ENCODE peak calls at places on chromosome 1, in seven cellular contexts. D is pancreas, R is PC-3, X is tibial nerve, C is NT2/D1, L is fibroblast of lung, N is A549. J is an unnamed sample.

GRCh38 chr1:37474697-37475379 is 458 bp downstream of the ZC3H12A start:
- DNase-seq in D (peak; percentile 83), R (peak; percentile 18), X (no peak), C (no peak), L (no peak), N (no peak), J (no peak)

GRCh38 chr1:232859216-232859615 is 54.0 kb downstream of the MAP10 start:
- DNase-seq in D (no peak), R (no peak), X (no peak), C (no peak), L (no peak), N (no peak), J (no peak)

GRCh38 chr1:179447489-179447888 is 81.7 kb downstream of the AXDND1 start:
- DNase-seq in D (no peak), R (peak; percentile 49), X (no peak), C (peak; percentile 39), L (no peak), N (no peak), J (peak; percentile 27)

GRCh38 chr1:29639156-29639736 is 402.9 kb downstream of the PTPRU start:
- DNase-seq in D (no peak), R (peak; percentile 87), X (no peak), C (no peak), L (no peak), N (no peak), J (no peak)

GRCh38 chr1:25944986-25945385 is 38.8 kb upstream of the STMN1 start:
- DNase-seq in D (no peak), R (peak; percentile 9), X (no peak), C (no peak), L (no peak), N (no peak), J (peak; percentile 87)

GRCh38 chr1:71650126-71650525 is 569.3 kb upstream of the ZRANB2 start:
- DNase-seq in D (no peak), R (no peak), X (no peak), C (no peak), L (peak; percentile 79), N (no peak), J (no peak)

GRCh38 chr1:228039986-228040385 is 33.2 kb downstream of the WNT3A start:
- DNase-seq in D (peak; percentile 10), R (no peak), X (no peak), C (no peak), L (no peak), N (no peak), J (no peak)

GRCh38 chr1:88683516-88683847 is 591 bp upstream of the PKN2 start:
- DNase-seq in D (peak; percentile 62), R (peak; percentile 44), X (peak; percentile 54), C (no peak), L (no peak), N (no peak), J (no peak)

GRCh38 chr1:33624991-33625870 is 152.8 kb downstream of the ZSCAN20 start:
- DNase-seq in D (no peak), R (no peak), X (no peak), C (no peak), L (no peak), N (no peak), J (no peak)

GRCh38 chr1:61056674-61057439 is 25.5 kb upstream of the NFIA start:
- DNase-seq in D (peak; percentile 85), R (peak; percentile 65), X (peak; percentile 59), C (no peak), L (peak; percentile 63), N (no peak), J (peak; percentile 80)

GRCh38 chr1:199272690-199273089 is 633.9 kb downstream of the PTPRC start:
- DNase-seq in D (peak; percentile 37), R (peak; percentile 89), X (no peak), C (no peak), L (peak; percentile 87), N (peak; percentile 12), J (no peak)

GRCh38 chr1:89546082-89546889 is 21.7 kb downstream of the LRRC8B start:
- DNase-seq in D (no peak), R (peak; percentile 71), X (no peak), C (no peak), L (no peak), N (no peak), J (no peak)

GRCh38 chr1:10657080-10657847 is 139.2 kb downstream of the CASZ1 start:
- DNase-seq in D (no peak), R (no peak), X (no peak), C (no peak), L (no peak), N (no peak), J (no peak)

GRCh38 chr1:12296623-12297022 is 66.8 kb downstream of the VPS13D start:
- DNase-seq in D (no peak), R (peak; percentile 56), X (no peak), C (no peak), L (peak; percentile 79), N (no peak), J (no peak)

GRCh38 chr1:41791667-41792484 is 126.8 kb downstream of the HIVEP3 start:
- DNase-seq in D (no peak), R (no peak), X (no peak), C (no peak), L (no peak), N (no peak), J (no peak)

GRCh38 chr1:2594001-2594640 is 7.5 kb downstream of the PRXL2B start:
- DNase-seq in D (peak; percentile 87), R (peak; percentile 19), X (no peak), C (no peak), L (peak; percentile 37), N (no peak), J (peak; percentile 52)

GRCh38 chr1:46614604-46614984 is 2.0 kb downstream of the MOB3C start:
- DNase-seq in D (no peak), R (no peak), X (no peak), C (no peak), L (no peak), N (no peak), J (no peak)
- H3K4me1 ChIP-seq in D (peaks cover 49% of the 10 kb centered on the region), R (peaks cover 58% of the 10 kb centered on the region), X (peaks cover 49% of the 10 kb centered on the region), C (peaks cover 37% of the 10 kb centered on the region), L (peaks cover 10% of the 10 kb centered on the region), N (peaks cover 39% of the 10 kb centered on the region), J (peaks cover 9% of the 10 kb centered on the region)

GRCh38 chr1:9442986-9443385 is 96.3 kb upstream of the SLC25A33 start:
- DNase-seq in D (no peak), R (no peak), X (no peak), C (no peak), L (no peak), N (no peak), J (no peak)

GRCh38 chr1:9443913-9444445 is 95.3 kb upstream of the SLC25A33 start:
- DNase-seq in D (no peak), R (no peak), X (no peak), C (no peak), L (peak; percentile 59), N (no peak), J (no peak)

GRCh38 chr1:9440261-9440660 is 99.0 kb upstream of the SLC25A33 start:
- DNase-seq in D (no peak), R (no peak), X (no peak), C (no peak), L (no peak), N (no peak), J (no peak)

GRCh38 chr1:9440763-9441194 is 98.5 kb upstream of the SLC25A33 start:
- DNase-seq in D (no peak), R (no peak), X (no peak), C (no peak), L (no peak), N (no peak), J (peak; percentile 69)

DNA sequence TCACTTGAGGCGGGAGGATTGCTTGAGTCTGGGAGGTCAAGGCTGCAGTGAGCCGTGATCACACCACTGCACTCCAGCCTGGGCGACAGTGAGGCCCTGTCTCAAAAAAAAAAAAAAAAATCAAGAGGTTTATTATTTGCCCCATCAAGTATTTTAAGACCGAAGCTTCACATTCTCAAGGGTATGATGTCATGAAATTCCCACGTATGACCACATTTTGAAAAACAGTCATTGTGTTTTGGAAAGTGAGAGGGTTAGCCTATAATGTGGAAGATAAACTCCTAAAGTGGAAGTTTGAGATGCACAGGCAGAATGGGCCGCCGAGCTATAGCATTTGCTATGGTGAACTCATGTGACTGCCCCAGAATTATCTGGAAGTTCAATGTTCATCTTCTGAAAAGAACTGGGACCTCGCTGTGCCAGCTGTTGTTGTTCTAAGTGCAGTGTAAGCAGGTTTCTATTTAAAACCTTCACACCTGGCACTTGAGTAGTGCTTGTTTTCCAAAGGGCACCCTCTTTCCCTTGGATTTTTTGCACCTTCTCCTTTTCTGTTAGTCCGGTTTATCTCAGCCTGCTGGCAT is 96.9 kb upstream of the SLC25A33 start:
- DNase-seq in D (no peak), R (no peak), X (no peak), C (no peak), L (peak; percentile 29), N (no peak), J (peak; percentile 92)
- H3K4me1 ChIP-seq in D (peaks cover 48% of the 10 kb centered on the region), R (peaks cover 18% of the 10 kb centered on the region), X (peaks cover 36% of the 10 kb centered on the region), C (peaks cover 4% of the 10 kb centered on the region), L (peaks cover 10% of the 10 kb centered on the region), N (peaks cover 37% of the 10 kb centered on the region), J (no peaks in the 10 kb centered on the region)

GRCh38 chr1:3900969-3901529 is 977 bp upstream of the C1orf174 start:
- DNase-seq in D (peak; percentile 99), R (peak; percentile 99), X (peak; percentile 97), C (peak; percentile 92), L (peak; percentile 96), N (peak; percentile 80), J (peak; percentile 98)

GRCh38 chr1:3903141-3904005 is 3.3 kb upstream of the C1orf174 start:
- DNase-seq in D (no peak), R (no peak), X (no peak), C (no peak), L (peak; percentile 12), N (no peak), J (peak; percentile 65)

GRCh38 chr1:3904006-3904842 is 4.2 kb upstream of the C1orf174 start:
- DNase-seq in D (no peak), R (no peak), X (no peak), C (no peak), L (no peak), N (no peak), J (no peak)

GRCh38 chr1:3902111-3902511 is 2.0 kb upstream of the C1orf174 start:
- DNase-seq in D (peak; percentile 54), R (no peak), X (no peak), C (no peak), L (no peak), N (no peak), J (no peak)

DNA sequence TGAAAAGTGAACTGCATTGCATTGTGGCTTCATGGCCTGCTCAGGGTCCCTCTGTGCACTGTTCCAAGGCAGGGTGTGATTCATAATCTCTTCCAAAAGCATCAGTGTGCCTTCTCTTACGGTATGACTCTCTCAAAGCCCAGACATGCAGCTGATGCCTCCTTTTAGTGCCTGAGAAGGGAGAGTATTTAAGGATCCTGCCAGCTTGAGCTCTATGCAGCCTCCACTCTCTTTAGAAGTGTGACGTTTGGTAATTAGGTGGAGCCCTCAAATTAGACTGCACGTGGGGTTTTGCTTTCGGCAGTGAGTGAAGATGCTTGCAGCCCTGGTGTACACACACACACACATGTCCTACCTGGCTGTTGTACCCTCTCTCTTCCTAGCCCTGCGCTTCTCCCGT is 2.5 kb upstream of the C1orf174 start:
- DNase-seq in D (no peak), R (no peak), X (no peak), C (no peak), L (no peak), N (no peak), J (peak; percentile 18)
- H3K4me1 ChIP-seq in D (no peaks in the 10 kb centered on the region), R (peaks cover 10% of the 10 kb centered on the region), X (no peaks in the 10 kb centered on the region), C (peaks cover 15% of the 10 kb centered on the region), L (no peaks in the 10 kb centered on the region), N (peaks cover 3% of the 10 kb centered on the region), J (peaks cover 2% of the 10 kb centered on the region)

DNA sequence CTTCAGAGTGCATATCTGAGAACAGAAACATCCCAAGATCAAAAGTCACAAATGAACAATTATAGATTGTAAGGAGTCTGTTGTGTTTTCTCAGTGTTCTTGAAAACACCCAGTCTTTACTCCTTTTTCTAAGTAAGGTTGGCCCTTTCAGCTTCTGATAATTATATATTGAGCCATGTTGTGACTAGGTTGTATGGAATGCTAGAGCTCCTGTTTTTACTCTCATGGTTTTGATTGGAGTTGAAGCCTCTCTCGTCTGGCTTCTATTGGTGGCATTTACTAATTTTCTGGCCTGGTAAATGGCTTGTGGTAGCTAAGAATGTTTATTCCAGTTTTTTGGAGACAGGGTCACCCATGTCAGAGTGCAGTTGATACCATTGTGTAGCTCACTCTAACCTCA is 84.7 kb downstream of the NDUFS5 start:
- DNase-seq in D (no peak), R (peak; percentile 46), X (no peak), C (no peak), L (peak; percentile 55), N (no peak), J (no peak)
- H3K4me1 ChIP-seq in D (peaks cover 46% of the 10 kb centered on the region), R (peaks cover 46% of the 10 kb centered on the region), X (peaks cover 32% of the 10 kb centered on the region), C (peaks cover 6% of the 10 kb centered on the region), L (peaks cover 20% of the 10 kb centered on the region), N (peaks cover 58% of the 10 kb centered on the region), J (peaks cover 18% of the 10 kb centered on the region)

J was measured in small intestine.